ENCODE peak calls at places on chromosome 15, in eight cellular contexts. One of them, this sample, is unnamed. For H3K9me3, the result is how much of the 10 kb centered on the place peaks cover.

GRCh38 chr15:79978694-79979519 is 7.9 kb upstream of the BCL2A1 start:
- DNase-seq in CD8-positive, alpha-beta memory T cell: no peak
- DNase-seq in pancreas: no peak
- DNase-seq in tibial artery: no peak
- DNase-seq in lung: no peak
- DNase-seq in spleen: peak
- DNase-seq in CD4-positive, alpha-beta memory T cell: no peak
- DNase-seq in testis: peak
- DNase-seq in this sample: peak

GRCh38 chr15:44738340-44738984 is 2.1 kb downstream of the TRIM69 start:
- DNase-seq in pancreas: no peak
- DNase-seq in testis: no peak
- DNase-seq in spleen: no peak
- DNase-seq in CD8-positive, alpha-beta memory T cell: peak
- DNase-seq in CD4-positive, alpha-beta memory T cell: peak
- DNase-seq in tibial artery: no peak
- DNase-seq in lung: no peak
- DNase-seq in this sample: peak

GRCh38 chr15:80776420-80777045 is 2.6 kb upstream of the CEMIP start:
- DNase-seq in CD8-positive, alpha-beta memory T cell: peak
- DNase-seq in spleen: peak
- DNase-seq in pancreas: peak
- DNase-seq in tibial artery: peak
- DNase-seq in testis: peak
- DNase-seq in lung: peak
- DNase-seq in CD4-positive, alpha-beta memory T cell: peak
- DNase-seq in this sample: peak

GRCh38 chr15:52558196-52558595 is 10.6 kb downstream of the ARPP19 start:
- DNase-seq in tibial artery: no peak
- DNase-seq in testis: no peak
- DNase-seq in pancreas: no peak
- DNase-seq in CD8-positive, alpha-beta memory T cell: no peak
- DNase-seq in lung: no peak
- DNase-seq in spleen: no peak
- DNase-seq in CD4-positive, alpha-beta memory T cell: no peak
- DNase-seq in this sample: no peak

GRCh38 chr15:33132722-33133345 is 61.7 kb downstream of the FMN1 start:
- DNase-seq in spleen: no peak
- DNase-seq in CD4-positive, alpha-beta memory T cell: peak
- DNase-seq in pancreas: no peak
- DNase-seq in testis: no peak
- DNase-seq in lung: peak
- DNase-seq in CD8-positive, alpha-beta memory T cell: peak
- DNase-seq in tibial artery: no peak
- DNase-seq in this sample: peak

GRCh38 chr15:49888727-49889126 is 230.3 kb downstream of the ATP8B4 start:
- DNase-seq in spleen: no peak
- DNase-seq in pancreas: no peak
- DNase-seq in tibial artery: no peak
- DNase-seq in CD8-positive, alpha-beta memory T cell: no peak
- DNase-seq in CD4-positive, alpha-beta memory T cell: no peak
- DNase-seq in lung: no peak
- DNase-seq in testis: no peak
- DNase-seq in this sample: no peak

GRCh38 chr15:45203182-45203581 is 15.4 kb upstream of the SHF start:
- DNase-seq in CD4-positive, alpha-beta memory T cell: no peak
- DNase-seq in testis: no peak
- DNase-seq in CD8-positive, alpha-beta memory T cell: no peak
- DNase-seq in spleen: no peak
- DNase-seq in lung: no peak
- DNase-seq in tibial artery: no peak
- DNase-seq in pancreas: no peak
- DNase-seq in this sample: peak

GRCh38 chr15:96334017-96334704 is 3.7 kb downstream of the NR2F2 start:
- DNase-seq in CD8-positive, alpha-beta memory T cell: no peak
- DNase-seq in lung: peak
- DNase-seq in tibial artery: peak
- DNase-seq in testis: no peak
- DNase-seq in pancreas: no peak
- DNase-seq in spleen: no peak
- DNase-seq in CD4-positive, alpha-beta memory T cell: no peak
- DNase-seq in this sample: no peak

GRCh38 chr15:51926808-51927207 is 44.8 kb downstream of the LEO1 start:
- DNase-seq in tibial artery: no peak
- DNase-seq in lung: no peak
- DNase-seq in pancreas: no peak
- DNase-seq in spleen: no peak
- DNase-seq in CD8-positive, alpha-beta memory T cell: no peak
- DNase-seq in testis: no peak
- DNase-seq in CD4-positive, alpha-beta memory T cell: no peak
- DNase-seq in this sample: no peak

GRCh38 chr15:63405683-63406456 is 24.2 kb upstream of the CA12 start:
- DNase-seq in lung: no peak
- DNase-seq in spleen: no peak
- DNase-seq in testis: no peak
- DNase-seq in tibial artery: no peak
- DNase-seq in CD4-positive, alpha-beta memory T cell: no peak
- DNase-seq in pancreas: no peak
- DNase-seq in CD8-positive, alpha-beta memory T cell: no peak
- DNase-seq in this sample: no peak

GRCh38 chr15:62071711-62072308 is 5.0 kb downstream of the C2CD4A start:
- DNase-seq in pancreas: no peak
- DNase-seq in spleen: no peak
- DNase-seq in tibial artery: no peak
- DNase-seq in CD4-positive, alpha-beta memory T cell: peak
- DNase-seq in lung: no peak
- DNase-seq in testis: no peak
- DNase-seq in CD8-positive, alpha-beta memory T cell: peak
- DNase-seq in this sample: peak

GRCh38 chr15:62079594-62079993 is 12.8 kb downstream of the C2CD4A start:
- DNase-seq in CD4-positive, alpha-beta memory T cell: no peak
- DNase-seq in CD8-positive, alpha-beta memory T cell: no peak
- DNase-seq in spleen: no peak
- DNase-seq in testis: no peak
- DNase-seq in pancreas: no peak
- DNase-seq in tibial artery: no peak
- DNase-seq in lung: no peak
- DNase-seq in this sample: no peak

DNA sequence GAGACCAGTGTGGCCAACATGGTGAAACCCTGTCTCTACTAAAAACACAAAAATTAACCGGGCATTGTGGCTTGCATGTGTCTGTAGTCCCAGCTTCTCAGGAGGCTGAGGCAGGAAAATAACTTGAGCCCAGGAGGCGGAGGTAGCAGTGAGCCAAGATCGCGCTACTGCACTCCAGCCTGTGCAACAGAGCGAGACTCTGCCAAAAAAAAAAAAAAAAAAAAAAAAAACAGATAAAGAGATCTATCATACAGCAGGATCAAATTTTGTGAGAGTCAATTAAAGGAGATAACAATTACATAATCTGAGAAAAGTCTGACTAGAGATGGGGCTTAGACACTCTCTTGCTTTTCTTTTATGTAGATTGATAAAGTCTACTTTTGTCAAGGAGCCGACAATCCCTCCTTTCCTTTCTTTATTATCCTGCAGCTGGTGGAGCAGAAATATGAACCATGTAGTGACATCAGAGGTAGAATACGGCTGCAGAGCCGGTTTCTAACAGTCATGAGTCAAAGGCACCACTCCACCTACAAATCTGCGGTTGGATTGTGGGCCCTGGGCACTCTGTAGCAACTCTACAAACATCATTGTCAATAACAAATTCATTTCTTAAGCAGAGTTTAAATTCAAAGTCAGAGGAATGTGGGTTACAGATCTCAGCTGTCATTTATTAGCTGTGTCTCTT is 9.0 kb downstream of the C2CD4A start:
- DNase-seq in spleen: no peak
- DNase-seq in CD4-positive, alpha-beta memory T cell: no peak
- DNase-seq in pancreas: no peak
- DNase-seq in lung: no peak
- DNase-seq in testis: no peak
- DNase-seq in tibial artery: no peak
- DNase-seq in CD8-positive, alpha-beta memory T cell: no peak
- DNase-seq in this sample: no peak
- H3K4me3 ChIP-seq in spleen: no peak
- H3K4me3 ChIP-seq in CD4-positive, alpha-beta memory T cell: no peak
- H3K4me3 ChIP-seq in pancreas: no peak
- H3K4me3 ChIP-seq in lung: no peak
- H3K4me3 ChIP-seq in testis: no peak
- H3K4me3 ChIP-seq in tibial artery: no peak
- H3K4me3 ChIP-seq in CD8-positive, alpha-beta memory T cell: no peak
- H3K4me3 ChIP-seq in this sample: no peak

GRCh38 chr15:99109555-99110021 is 4.7 kb downstream of the SYNM start:
- DNase-seq in pancreas: no peak
- DNase-seq in lung: no peak
- DNase-seq in CD8-positive, alpha-beta memory T cell: no peak
- DNase-seq in testis: no peak
- DNase-seq in CD4-positive, alpha-beta memory T cell: no peak
- DNase-seq in tibial artery: no peak
- DNase-seq in spleen: peak
- DNase-seq in this sample: no peak
- H3K27ac ChIP-seq in pancreas: no peak
- H3K27ac ChIP-seq in lung: peak
- H3K27ac ChIP-seq in CD8-positive, alpha-beta memory T cell: no peak
- H3K27ac ChIP-seq in testis: no peak
- H3K27ac ChIP-seq in CD4-positive, alpha-beta memory T cell: no peak
- H3K27ac ChIP-seq in tibial artery: peak
- H3K27ac ChIP-seq in spleen: no peak
- H3K27ac ChIP-seq in this sample: peak

GRCh38 chr15:25178835-25179672 is 224.3 kb downstream of the SNRPN start:
- DNase-seq in pancreas: peak
- DNase-seq in spleen: peak
- DNase-seq in CD4-positive, alpha-beta memory T cell: no peak
- DNase-seq in testis: peak
- DNase-seq in CD8-positive, alpha-beta memory T cell: no peak
- DNase-seq in lung: peak
- DNase-seq in tibial artery: no peak
- DNase-seq in this sample: no peak
- H3K9me3 ChIP-seq in pancreas: under half
- H3K9me3 ChIP-seq in spleen: half or more
- H3K9me3 ChIP-seq in CD4-positive, alpha-beta memory T cell: under half
- H3K9me3 ChIP-seq in testis: under half
- H3K9me3 ChIP-seq in CD8-positive, alpha-beta memory T cell: under half
- H3K9me3 ChIP-seq in lung: half or more
- H3K9me3 ChIP-seq in tibial artery: half or more
- H3K9me3 ChIP-seq in this sample: under half

GRCh38 chr15:36701336-36701735 is 121.9 kb downstream of the CDIN1 start:
- DNase-seq in tibial artery: no peak
- DNase-seq in CD4-positive, alpha-beta memory T cell: no peak
- DNase-seq in pancreas: no peak
- DNase-seq in testis: no peak
- DNase-seq in CD8-positive, alpha-beta memory T cell: no peak
- DNase-seq in lung: no peak
- DNase-seq in spleen: no peak
- DNase-seq in this sample: no peak

GRCh38 chr15:36694574-36694973 is 115.1 kb downstream of the CDIN1 start:
- DNase-seq in pancreas: no peak
- DNase-seq in CD8-positive, alpha-beta memory T cell: no peak
- DNase-seq in CD4-positive, alpha-beta memory T cell: no peak
- DNase-seq in tibial artery: no peak
- DNase-seq in spleen: no peak
- DNase-seq in testis: no peak
- DNase-seq in lung: no peak
- DNase-seq in this sample: no peak

GRCh38 chr15:36693644-36694043 is 114.2 kb downstream of the CDIN1 start:
- DNase-seq in lung: no peak
- DNase-seq in tibial artery: no peak
- DNase-seq in spleen: no peak
- DNase-seq in CD4-positive, alpha-beta memory T cell: no peak
- DNase-seq in testis: no peak
- DNase-seq in pancreas: no peak
- DNase-seq in CD8-positive, alpha-beta memory T cell: no peak
- DNase-seq in this sample: no peak

GRCh38 chr15:36691596-36691995 is 112.2 kb downstream of the CDIN1 start:
- DNase-seq in lung: no peak
- DNase-seq in pancreas: no peak
- DNase-seq in testis: no peak
- DNase-seq in CD4-positive, alpha-beta memory T cell: no peak
- DNase-seq in spleen: no peak
- DNase-seq in tibial artery: no peak
- DNase-seq in CD8-positive, alpha-beta memory T cell: no peak
- DNase-seq in this sample: no peak

GRCh38 chr15:36696191-36696590 is 116.8 kb downstream of the CDIN1 start:
- DNase-seq in CD4-positive, alpha-beta memory T cell: no peak
- DNase-seq in pancreas: no peak
- DNase-seq in tibial artery: no peak
- DNase-seq in testis: no peak
- DNase-seq in CD8-positive, alpha-beta memory T cell: no peak
- DNase-seq in lung: no peak
- DNase-seq in spleen: no peak
- DNase-seq in this sample: peak
- H3K4me3 ChIP-seq in CD4-positive, alpha-beta memory T cell: no peak
- H3K4me3 ChIP-seq in pancreas: no peak
- H3K4me3 ChIP-seq in tibial artery: no peak
- H3K4me3 ChIP-seq in testis: no peak
- H3K4me3 ChIP-seq in CD8-positive, alpha-beta memory T cell: no peak
- H3K4me3 ChIP-seq in lung: no peak
- H3K4me3 ChIP-seq in spleen: no peak
- H3K4me3 ChIP-seq in this sample: no peak

GRCh38 chr15:74421302-74422245 is 12.2 kb downstream of the SEMA7A start:
- DNase-seq in lung: no peak
- DNase-seq in spleen: peak
- DNase-seq in CD8-positive, alpha-beta memory T cell: no peak
- DNase-seq in testis: peak
- DNase-seq in tibial artery: no peak
- DNase-seq in CD4-positive, alpha-beta memory T cell: no peak
- DNase-seq in pancreas: no peak
- DNase-seq in this sample: no peak

GRCh38 chr15:74418575-74419338 is 15.0 kb downstream of the SEMA7A start:
- DNase-seq in testis: no peak
- DNase-seq in tibial artery: no peak
- DNase-seq in lung: no peak
- DNase-seq in spleen: no peak
- DNase-seq in pancreas: no peak
- DNase-seq in CD8-positive, alpha-beta memory T cell: no peak
- DNase-seq in CD4-positive, alpha-beta memory T cell: no peak
- DNase-seq in this sample: no peak

GRCh38 chr15:74419432-74419831 is 14.3 kb downstream of the SEMA7A start:
- DNase-seq in spleen: no peak
- DNase-seq in lung: no peak
- DNase-seq in tibial artery: no peak
- DNase-seq in testis: no peak
- DNase-seq in pancreas: no peak
- DNase-seq in CD4-positive, alpha-beta memory T cell: no peak
- DNase-seq in CD8-positive, alpha-beta memory T cell: no peak
- DNase-seq in this sample: no peak

GRCh38 chr15:74422370-74422722 is 11.4 kb downstream of the SEMA7A start:
- DNase-seq in tibial artery: no peak
- DNase-seq in lung: no peak
- DNase-seq in pancreas: no peak
- DNase-seq in testis: no peak
- DNase-seq in CD4-positive, alpha-beta memory T cell: no peak
- DNase-seq in spleen: no peak
- DNase-seq in CD8-positive, alpha-beta memory T cell: no peak
- DNase-seq in this sample: no peak

GRCh38 chr15:74420193-74420905 is 13.4 kb downstream of the SEMA7A start:
- DNase-seq in lung: no peak
- DNase-seq in pancreas: no peak
- DNase-seq in CD4-positive, alpha-beta memory T cell: no peak
- DNase-seq in tibial artery: no peak
- DNase-seq in testis: peak
- DNase-seq in spleen: peak
- DNase-seq in CD8-positive, alpha-beta memory T cell: no peak
- DNase-seq in this sample: no peak
- H3K27ac ChIP-seq in lung: no peak
- H3K27ac ChIP-seq in pancreas: no peak
- H3K27ac ChIP-seq in CD4-positive, alpha-beta memory T cell: no peak
- H3K27ac ChIP-seq in tibial artery: no peak
- H3K27ac ChIP-seq in testis: peak
- H3K27ac ChIP-seq in spleen: peak
- H3K27ac ChIP-seq in CD8-positive, alpha-beta memory T cell: no peak
- H3K27ac ChIP-seq in this sample: peak